ENCODE peak calls at places on chromosomes 3 and 15, in eight cellular contexts. One of them, this sample, is unnamed.
A peak's percentile ranks its signal among the peaks of the same experiment; 100 is the strongest.

GRCh38 chr15:62874933-62875625 is 167.5 kb upstream of the TPM1 start:
- DNase-seq in GM12891: no peak
- DNase-seq in heart left ventricle: no peak
- DNase-seq in right lobe of liver: no peak
- DNase-seq in uterus: peak; percentile 48
- DNase-seq in HepG2: no peak
- DNase-seq in HCT116: no peak
- DNase-seq in tibial nerve: no peak
- DNase-seq in this sample: no peak

GRCh38 chr15:29342201-29342600 is 72.6 kb upstream of the NSMCE3 start:
- DNase-seq in GM12891: no peak
- DNase-seq in heart left ventricle: no peak
- DNase-seq in right lobe of liver: no peak
- DNase-seq in uterus: no peak
- DNase-seq in HepG2: no peak
- DNase-seq in HCT116: no peak
- DNase-seq in tibial nerve: no peak
- DNase-seq in this sample: no peak

GRCh38 chr3:140432176-140432753 is 245.6 kb upstream of the TRIM42 start:
- DNase-seq in GM12891: no peak
- DNase-seq in heart left ventricle: no peak
- DNase-seq in right lobe of liver: no peak
- DNase-seq in uterus: no peak
- DNase-seq in HepG2: no peak
- DNase-seq in HCT116: no peak
- DNase-seq in tibial nerve: no peak
- DNase-seq in this sample: no peak

GRCh38 chr3:156782319-156782718 is 43.8 kb upstream of the LEKR1 start:
- DNase-seq in GM12891: no peak
- DNase-seq in heart left ventricle: no peak
- DNase-seq in right lobe of liver: no peak
- DNase-seq in uterus: no peak
- DNase-seq in HepG2: no peak
- DNase-seq in HCT116: no peak
- DNase-seq in tibial nerve: no peak
- DNase-seq in this sample: no peak

GRCh38 chr15:89937365-89938355 is 24.9 kb upstream of the ARPIN start:
- DNase-seq in GM12891: no peak
- DNase-seq in heart left ventricle: no peak
- DNase-seq in right lobe of liver: no peak
- DNase-seq in uterus: no peak
- DNase-seq in HepG2: no peak
- DNase-seq in HCT116: no peak
- DNase-seq in tibial nerve: no peak
- DNase-seq in this sample: no peak

GRCh38 chr3:18153571-18154173 is 271.5 kb downstream of the SATB1 start:
- DNase-seq in GM12891: no peak
- DNase-seq in heart left ventricle: no peak
- DNase-seq in right lobe of liver: no peak
- DNase-seq in uterus: no peak
- DNase-seq in HepG2: no peak
- DNase-seq in HCT116: peak; percentile 48
- DNase-seq in tibial nerve: no peak
- DNase-seq in this sample: peak; percentile 34

GRCh38 chr3:14042680-14043079 is 82.0 kb downstream of the CHCHD4 start:
- DNase-seq in GM12891: no peak
- DNase-seq in heart left ventricle: no peak
- DNase-seq in right lobe of liver: no peak
- DNase-seq in uterus: no peak
- DNase-seq in HepG2: no peak
- DNase-seq in HCT116: no peak
- DNase-seq in tibial nerve: no peak
- DNase-seq in this sample: no peak

GRCh38 chr3:114179575-114179974 is 723 bp upstream of the DRD3 start:
- DNase-seq in GM12891: no peak
- DNase-seq in heart left ventricle: no peak
- DNase-seq in right lobe of liver: no peak
- DNase-seq in uterus: no peak
- DNase-seq in HepG2: peak; percentile 18
- DNase-seq in HCT116: peak; percentile 15
- DNase-seq in tibial nerve: no peak
- DNase-seq in this sample: no peak

GRCh38 chr3:148246286-148246685 is 451.4 kb upstream of the AGTR1 start:
- DNase-seq in GM12891: no peak
- DNase-seq in heart left ventricle: no peak
- DNase-seq in right lobe of liver: no peak
- DNase-seq in uterus: no peak
- DNase-seq in HepG2: no peak
- DNase-seq in HCT116: no peak
- DNase-seq in tibial nerve: no peak
- DNase-seq in this sample: no peak

GRCh38 chr3:3157484-3157883 is 22.0 kb downstream of the CRBN start:
- DNase-seq in GM12891: no peak
- DNase-seq in heart left ventricle: no peak
- DNase-seq in right lobe of liver: no peak
- DNase-seq in uterus: no peak
- DNase-seq in HepG2: no peak
- DNase-seq in HCT116: no peak
- DNase-seq in tibial nerve: no peak
- DNase-seq in this sample: no peak

GRCh38 chr3:88589131-88589530 is 439.4 kb downstream of the C3orf38 start:
- DNase-seq in GM12891: no peak
- DNase-seq in heart left ventricle: no peak
- DNase-seq in right lobe of liver: no peak
- DNase-seq in uterus: no peak
- DNase-seq in HepG2: no peak
- DNase-seq in HCT116: no peak
- DNase-seq in tibial nerve: no peak
- DNase-seq in this sample: no peak

GRCh38 chr15:73414876-73415275 is 28.1 kb upstream of the REC114 start:
- DNase-seq in GM12891: no peak
- DNase-seq in heart left ventricle: no peak
- DNase-seq in right lobe of liver: no peak
- DNase-seq in uterus: no peak
- DNase-seq in HepG2: no peak
- DNase-seq in HCT116: no peak
- DNase-seq in tibial nerve: no peak
- DNase-seq in this sample: no peak

GRCh38 chr3:46276497-46277099 is 34.3 kb downstream of the CCR3 start:
- DNase-seq in GM12891: no peak
- DNase-seq in heart left ventricle: peak; percentile 56
- DNase-seq in right lobe of liver: peak; percentile 66
- DNase-seq in uterus: peak; percentile 26
- DNase-seq in HepG2: peak; percentile 20
- DNase-seq in HCT116: peak; percentile 39
- DNase-seq in tibial nerve: peak; percentile 33
- DNase-seq in this sample: peak; percentile 24

GRCh38 chr3:94226058-94226457 is 163.2 kb downstream of the NSUN3 start:
- DNase-seq in GM12891: no peak
- DNase-seq in heart left ventricle: no peak
- DNase-seq in right lobe of liver: no peak
- DNase-seq in uterus: no peak
- DNase-seq in HepG2: no peak
- DNase-seq in HCT116: no peak
- DNase-seq in tibial nerve: no peak
- DNase-seq in this sample: peak; percentile 26

GRCh38 chr3:142983318-142983717 is 18.1 kb upstream of the U2SURP start:
- DNase-seq in GM12891: no peak
- DNase-seq in heart left ventricle: no peak
- DNase-seq in right lobe of liver: no peak
- DNase-seq in uterus: no peak
- DNase-seq in HepG2: no peak
- DNase-seq in HCT116: no peak
- DNase-seq in tibial nerve: no peak
- DNase-seq in this sample: no peak

GRCh38 chr15:70906842-70907241 is 14.2 kb downstream of the LRRC49 start:
- DNase-seq in GM12891: no peak
- DNase-seq in heart left ventricle: no peak
- DNase-seq in right lobe of liver: no peak
- DNase-seq in uterus: no peak
- DNase-seq in HepG2: no peak
- DNase-seq in HCT116: no peak
- DNase-seq in tibial nerve: no peak
- DNase-seq in this sample: no peak

GRCh38 chr15:39555885-39556284 is 25.0 kb upstream of the THBS1 start:
- DNase-seq in GM12891: no peak
- DNase-seq in heart left ventricle: no peak
- DNase-seq in right lobe of liver: no peak
- DNase-seq in uterus: no peak
- DNase-seq in HepG2: no peak
- DNase-seq in HCT116: no peak
- DNase-seq in tibial nerve: no peak
- DNase-seq in this sample: no peak

GRCh38 chr3:98329392-98330124 is 24.1 kb upstream of the OR5K4 start:
- DNase-seq in GM12891: no peak
- DNase-seq in heart left ventricle: peak; percentile 29
- DNase-seq in right lobe of liver: no peak
- DNase-seq in uterus: no peak
- DNase-seq in HepG2: peak; percentile 40
- DNase-seq in HCT116: peak; percentile 33
- DNase-seq in tibial nerve: peak; percentile 44
- DNase-seq in this sample: no peak

GRCh38 chr3:36486009-36486408 is 105.7 kb downstream of the STAC start:
- DNase-seq in GM12891: no peak
- DNase-seq in heart left ventricle: no peak
- DNase-seq in right lobe of liver: no peak
- DNase-seq in uterus: no peak
- DNase-seq in HepG2: no peak
- DNase-seq in HCT116: no peak
- DNase-seq in tibial nerve: no peak
- DNase-seq in this sample: no peak

GRCh38 chr15:31389576-31389975 is 62.9 kb downstream of the KLF13 start:
- DNase-seq in GM12891: no peak
- DNase-seq in heart left ventricle: no peak
- DNase-seq in right lobe of liver: no peak
- DNase-seq in uterus: no peak
- DNase-seq in HepG2: no peak
- DNase-seq in HCT116: no peak
- DNase-seq in tibial nerve: peak; percentile 2
- DNase-seq in this sample: no peak

GRCh38 chr3:184345678-184346144 is 8.3 kb downstream of the FAM131A start:
- DNase-seq in GM12891: peak; percentile 65
- DNase-seq in heart left ventricle: peak; percentile 80
- DNase-seq in right lobe of liver: peak; percentile 80
- DNase-seq in uterus: no peak
- DNase-seq in HepG2: peak; percentile 84
- DNase-seq in HCT116: peak; percentile 80
- DNase-seq in tibial nerve: peak; percentile 58
- DNase-seq in this sample: peak; percentile 87

GRCh38 chr3:184347321-184348056 is 10.1 kb downstream of the FAM131A start:
- DNase-seq in GM12891: no peak
- DNase-seq in heart left ventricle: no peak
- DNase-seq in right lobe of liver: no peak
- DNase-seq in uterus: no peak
- DNase-seq in HepG2: no peak
- DNase-seq in HCT116: no peak
- DNase-seq in tibial nerve: no peak
- DNase-seq in this sample: no peak

GRCh38 chr3:184349563-184350470 is 11.6 kb downstream of the CLCN2 start:
- DNase-seq in GM12891: no peak
- DNase-seq in heart left ventricle: peak; percentile 24
- DNase-seq in right lobe of liver: no peak
- DNase-seq in uterus: no peak
- DNase-seq in HepG2: no peak
- DNase-seq in HCT116: no peak
- DNase-seq in tibial nerve: no peak
- DNase-seq in this sample: no peak

GRCh38 chr3:184346480-184346879 is 9.1 kb downstream of the FAM131A start:
- DNase-seq in GM12891: no peak
- DNase-seq in heart left ventricle: no peak
- DNase-seq in right lobe of liver: no peak
- DNase-seq in uterus: no peak
- DNase-seq in HepG2: no peak
- DNase-seq in HCT116: no peak
- DNase-seq in tibial nerve: no peak
- DNase-seq in this sample: no peak

GRCh38 chr3:184348057-184348382 is 10.6 kb downstream of the FAM131A start:
- DNase-seq in GM12891: no peak
- DNase-seq in heart left ventricle: no peak
- DNase-seq in right lobe of liver: no peak
- DNase-seq in uterus: no peak
- DNase-seq in HepG2: no peak
- DNase-seq in HCT116: no peak
- DNase-seq in tibial nerve: no peak
- DNase-seq in this sample: no peak
- TF ChIP-seq POLR2A in GM12891: no peak
- TF ChIP-seq POLR2A in heart left ventricle: no peak
- TF ChIP-seq POLR2A in right lobe of liver: no peak
- TF ChIP-seq POLR2A in uterus: no peak
- TF ChIP-seq POLR2A in HepG2: no peak
- TF ChIP-seq POLR2A in HCT116: no peak
- TF ChIP-seq POLR2A in tibial nerve: no peak
- TF ChIP-seq POLR2A in this sample: no peak

GRCh38 chr3:41961750-41962679 is at the start of gene ULK4:
- DNase-seq in GM12891: peak; percentile 67
- DNase-seq in heart left ventricle: peak; percentile 98
- DNase-seq in right lobe of liver: peak; percentile 99
- DNase-seq in uterus: peak; percentile 98
- DNase-seq in HepG2: peak; percentile 98
- DNase-seq in HCT116: peak; percentile 99
- DNase-seq in tibial nerve: peak; percentile 93
- DNase-seq in this sample: peak; percentile 86
- TF ChIP-seq POLR2A in GM12891: peak; percentile 26
- TF ChIP-seq POLR2A in heart left ventricle: no peak
- TF ChIP-seq POLR2A in right lobe of liver: no peak
- TF ChIP-seq POLR2A in uterus: no peak
- TF ChIP-seq POLR2A in HepG2: peak; percentile 63
- TF ChIP-seq POLR2A in HCT116: peak; percentile 41
- TF ChIP-seq POLR2A in tibial nerve: peak; percentile 40
- TF ChIP-seq POLR2A in this sample: peak; percentile 66

DNA sequence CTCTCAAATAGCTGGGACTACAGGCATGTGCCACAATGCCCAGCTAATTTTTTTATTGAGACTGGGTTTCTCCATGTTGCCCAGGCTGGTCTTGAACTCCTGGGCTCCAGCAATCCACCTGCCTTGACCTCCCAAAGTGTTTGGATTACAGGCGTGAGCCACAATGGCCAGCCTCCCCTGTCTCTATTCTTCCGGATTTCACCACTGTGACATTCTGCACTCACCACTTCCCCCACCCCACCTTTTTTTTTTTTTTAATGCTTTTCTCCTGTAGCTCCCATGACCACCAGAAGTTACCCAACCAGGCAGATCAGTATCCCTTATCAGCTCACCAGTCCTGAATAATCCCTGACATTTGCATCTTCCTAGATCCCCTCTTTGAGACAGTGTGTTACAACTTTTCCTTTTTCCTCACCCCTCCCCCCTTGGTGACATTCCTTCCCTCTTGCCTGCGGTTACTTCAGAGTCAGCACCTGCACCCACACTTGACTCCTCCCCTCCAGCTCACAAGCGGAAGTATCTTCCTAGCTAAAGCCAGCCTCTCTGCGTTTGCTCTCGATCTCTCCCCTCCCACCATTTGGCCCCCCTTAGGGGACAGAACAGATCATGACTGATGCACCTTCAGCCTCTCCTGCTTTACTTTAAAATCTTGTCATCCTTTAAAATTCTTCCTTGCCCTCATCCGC is 13.5 kb upstream of the ZNF592 start:
- DNase-seq in GM12891: no peak
- DNase-seq in heart left ventricle: peak; percentile 45
- DNase-seq in right lobe of liver: no peak
- DNase-seq in uterus: no peak
- DNase-seq in HepG2: peak; percentile 56
- DNase-seq in HCT116: peak; percentile 85
- DNase-seq in tibial nerve: peak; percentile 33
- DNase-seq in this sample: peak; percentile 33
- TF ChIP-seq POLR2A in GM12891: no peak
- TF ChIP-seq POLR2A in heart left ventricle: no peak
- TF ChIP-seq POLR2A in right lobe of liver: no peak
- TF ChIP-seq POLR2A in uterus: no peak
- TF ChIP-seq POLR2A in HepG2: no peak
- TF ChIP-seq POLR2A in HCT116: peak; percentile 42
- TF ChIP-seq POLR2A in tibial nerve: no peak
- TF ChIP-seq POLR2A in this sample: no peak

GRCh38 chr15:92228830-92229229 is 164.9 kb upstream of the ST8SIA2 start:
- DNase-seq in GM12891: no peak
- DNase-seq in heart left ventricle: no peak
- DNase-seq in right lobe of liver: no peak
- DNase-seq in uterus: no peak
- DNase-seq in HepG2: no peak
- DNase-seq in HCT116: no peak
- DNase-seq in tibial nerve: no peak
- DNase-seq in this sample: no peak
- TF ChIP-seq POLR2A in GM12891: no peak
- TF ChIP-seq POLR2A in heart left ventricle: no peak
- TF ChIP-seq POLR2A in right lobe of liver: no peak
- TF ChIP-seq POLR2A in uterus: no peak
- TF ChIP-seq POLR2A in HepG2: no peak
- TF ChIP-seq POLR2A in HCT116: no peak
- TF ChIP-seq POLR2A in tibial nerve: no peak
- TF ChIP-seq POLR2A in this sample: no peak

This sample was measured in H54.